ENCODE peak calls at places on chromosome 18, in five cellular contexts. One of them, this sample, is unnamed.

GRCh38 chr18:77065221-77065981 is 67.2 kb downstream of the MBP start:
- DNase-seq in adipocyte: peak; percentile 94
- DNase-seq in AG08396: peak; percentile 65
- DNase-seq in NCI-H1092 treated with DMSO at 0.1 percent for 48 hours: no peak
- DNase-seq in LoVo: peak; percentile 62
- DNase-seq in this sample: peak; percentile 78

GRCh38 chr18:33594799-33595198 is 16.8 kb downstream of the ASXL3 start:
- DNase-seq in adipocyte: no peak
- DNase-seq in AG08396: no peak
- DNase-seq in NCI-H1092 treated with DMSO at 0.1 percent for 48 hours: no peak
- DNase-seq in LoVo: no peak
- DNase-seq in this sample: no peak

GRCh38 chr18:66344227-66344626 is 259.7 kb downstream of the CDH19 start:
- DNase-seq in adipocyte: no peak
- DNase-seq in AG08396: no peak
- DNase-seq in NCI-H1092 treated with DMSO at 0.1 percent for 48 hours: peak; percentile 62
- DNase-seq in LoVo: no peak
- DNase-seq in this sample: no peak

GRCh38 chr18:72830109-72830508 is 37.7 kb downstream of the NETO1 start:
- DNase-seq in adipocyte: peak; percentile 38
- DNase-seq in AG08396: peak; percentile 26
- DNase-seq in NCI-H1092 treated with DMSO at 0.1 percent for 48 hours: peak; percentile 44
- DNase-seq in LoVo: no peak
- DNase-seq in this sample: no peak

GRCh38 chr18:70331456-70332097 is 42.7 kb downstream of the SOCS6 start:
- DNase-seq in adipocyte: no peak
- DNase-seq in AG08396: no peak
- DNase-seq in NCI-H1092 treated with DMSO at 0.1 percent for 48 hours: no peak
- DNase-seq in LoVo: no peak
- DNase-seq in this sample: no peak

GRCh38 chr18:69082497-69082896 is 284.6 kb downstream of the CCDC102B start:
- DNase-seq in adipocyte: no peak
- DNase-seq in AG08396: no peak
- DNase-seq in NCI-H1092 treated with DMSO at 0.1 percent for 48 hours: no peak
- DNase-seq in LoVo: no peak
- DNase-seq in this sample: no peak

GRCh38 chr18:69401475-69402218 is 959 bp downstream of the DOK6 start:
- DNase-seq in adipocyte: peak; percentile 65
- DNase-seq in AG08396: peak; percentile 51
- DNase-seq in NCI-H1092 treated with DMSO at 0.1 percent for 48 hours: peak; percentile 48
- DNase-seq in LoVo: no peak
- DNase-seq in this sample: no peak

GRCh38 chr18:62744076-62744705 is 28.9 kb downstream of the PHLPP1 start:
- DNase-seq in adipocyte: peak; percentile 46
- DNase-seq in AG08396: peak; percentile 15
- DNase-seq in NCI-H1092 treated with DMSO at 0.1 percent for 48 hours: no peak
- DNase-seq in LoVo: no peak
- DNase-seq in this sample: no peak

GRCh38 chr18:13999266-13999665 is 83.9 kb upstream of the MC2R start:
- DNase-seq in adipocyte: no peak
- DNase-seq in AG08396: no peak
- DNase-seq in NCI-H1092 treated with DMSO at 0.1 percent for 48 hours: no peak
- DNase-seq in LoVo: no peak
- DNase-seq in this sample: no peak

GRCh38 chr18:58807766-58808165 is 56.9 kb upstream of the ZNF532 start:
- DNase-seq in adipocyte: no peak
- DNase-seq in AG08396: no peak
- DNase-seq in NCI-H1092 treated with DMSO at 0.1 percent for 48 hours: no peak
- DNase-seq in LoVo: no peak
- DNase-seq in this sample: no peak

GRCh38 chr18:77249583-77250500 is at the start of gene GALR1:
- DNase-seq in adipocyte: no peak
- DNase-seq in AG08396: peak; percentile 15
- DNase-seq in NCI-H1092 treated with DMSO at 0.1 percent for 48 hours: peak; percentile 37
- DNase-seq in LoVo: no peak
- DNase-seq in this sample: no peak

GRCh38 chr18:55321268-55322175 is 266.5 kb downstream of the TCF4 start:
- DNase-seq in adipocyte: peak; percentile 96
- DNase-seq in AG08396: peak; percentile 67
- DNase-seq in NCI-H1092 treated with DMSO at 0.1 percent for 48 hours: peak; percentile 95
- DNase-seq in LoVo: peak; percentile 52
- DNase-seq in this sample: peak; percentile 91

GRCh38 chr18:67425724-67426123 is 90.8 kb downstream of the DSEL start:
- DNase-seq in adipocyte: peak; percentile 62
- DNase-seq in AG08396: peak; percentile 69
- DNase-seq in NCI-H1092 treated with DMSO at 0.1 percent for 48 hours: no peak
- DNase-seq in LoVo: peak; percentile 24
- DNase-seq in this sample: no peak

GRCh38 chr18:73980289-73980979 is 167.2 kb downstream of the FBXO15 start:
- DNase-seq in adipocyte: peak; percentile 5
- DNase-seq in AG08396: no peak
- DNase-seq in NCI-H1092 treated with DMSO at 0.1 percent for 48 hours: peak; percentile 2
- DNase-seq in LoVo: peak; percentile 23
- DNase-seq in this sample: no peak

GRCh38 chr18:79397288-79397829 is 1.6 kb downstream of the NFATC1 start:
- DNase-seq in adipocyte: no peak
- DNase-seq in AG08396: no peak
- DNase-seq in NCI-H1092 treated with DMSO at 0.1 percent for 48 hours: no peak
- DNase-seq in LoVo: no peak
- DNase-seq in this sample: no peak

GRCh38 chr18:48948112-48949050 is 2.4 kb downstream of the SMAD7 start:
- DNase-seq in adipocyte: peak; percentile 84
- DNase-seq in AG08396: peak; percentile 78
- DNase-seq in NCI-H1092 treated with DMSO at 0.1 percent for 48 hours: peak; percentile 42
- DNase-seq in LoVo: peak; percentile 68
- DNase-seq in this sample: no peak

GRCh38 chr18:77737412-77737811 is 487.8 kb downstream of the GALR1 start:
- DNase-seq in adipocyte: no peak
- DNase-seq in AG08396: no peak
- DNase-seq in NCI-H1092 treated with DMSO at 0.1 percent for 48 hours: no peak
- DNase-seq in LoVo: no peak
- DNase-seq in this sample: no peak

This sample was measured in right atrium auricular region.